ENCODE peak calls at places on chromosomes 11 and 22, in seven cellular contexts. M is neuronal stem cell, W is H9, D is mesendoderm, C is IMR-90, K is H1, G is trophoblast cell. J is an unnamed sample.

GRCh38 chr22:22923379-22923778 is 35.8 kb downstream of the IGLL5 start:
- DNase-seq in M (no peak), W (no peak), D (no peak), C (no peak), K (no peak), G (no peak), J (no peak)

GRCh38 chr11:83019888-83020579 is 51.7 kb downstream of the RAB30 start:
- DNase-seq in M (no peak), W (no peak), D (no peak), C (no peak), K (no peak), G (peak; percentile 62), J (no peak)

GRCh38 chr22:24101966-24102365 is 79.3 kb upstream of the SUSD2 start:
- DNase-seq in M (no peak), W (no peak), D (peak; percentile 13), C (no peak), K (no peak), G (no peak), J (no peak)

GRCh38 chr11:68191661-68192579 is 21.2 kb downstream of the KMT5B start:
- DNase-seq in M (no peak), W (no peak), D (no peak), C (peak; percentile 31), K (no peak), G (no peak), J (no peak)

GRCh38 chr11:14445542-14446530 is 53.8 kb downstream of the COPB1 start:
- DNase-seq in M (no peak), W (no peak), D (no peak), C (peak; percentile 52), K (no peak), G (no peak), J (peak; percentile 29)

GRCh38 chr11:131875611-131876010 is 505.2 kb downstream of the NTM start:
- DNase-seq in M (no peak), W (no peak), D (no peak), C (peak; percentile 57), K (no peak), G (no peak), J (no peak)

GRCh38 chr11:71432761-71433647 is 15.2 kb downstream of the DHCR7 start:
- DNase-seq in M (no peak), W (no peak), D (no peak), C (no peak), K (no peak), G (no peak), J (no peak)

GRCh38 chr22:39183991-39184585 is 31.6 kb upstream of the CBX7 start:
- DNase-seq in M (no peak), W (no peak), D (peak; percentile 56), C (peak; percentile 63), K (no peak), G (no peak), J (peak; percentile 37)

GRCh38 chr11:61872935-61873565 is 18.3 kb downstream of the FADS3 start:
- DNase-seq in M (no peak), W (no peak), D (no peak), C (no peak), K (no peak), G (no peak), J (no peak)

GRCh38 chr11:68317147-68317785 is 4.9 kb downstream of the LRP5 start:
- DNase-seq in M (no peak), W (peak; percentile 32), D (no peak), C (no peak), K (no peak), G (no peak), J (no peak)

GRCh38 chr22:20191000-20191515 is 40.2 kb upstream of the CCDC188 start:
- DNase-seq in M (no peak), W (no peak), D (no peak), C (no peak), K (no peak), G (no peak), J (no peak)

GRCh38 chr11:86245369-86246292 is 1.1 kb downstream of the EED start:
- DNase-seq in M (peak; percentile 17), W (peak; percentile 38), D (peak; percentile 60), C (peak; percentile 6), K (no peak), G (no peak), J (peak; percentile 42)

GRCh38 chr11:126039485-126040271 is 23.0 kb downstream of the CDON start:
- DNase-seq in M (no peak), W (no peak), D (no peak), C (peak; percentile 5), K (no peak), G (no peak), J (no peak)

GRCh38 chr11:76206327-76207081 is at the start of gene WNT11:
- DNase-seq in M (peak; percentile 76), W (peak; percentile 69), D (peak; percentile 56), C (no peak), K (no peak), G (peak; percentile 37), J (peak; percentile 43)

GRCh38 chr11:50214376-50214775 is 181.7 kb downstream of the OR4C45 start:
- DNase-seq in M (no peak), W (no peak), D (no peak), C (no peak), K (no peak), G (no peak), J (no peak)

GRCh38 chr22:28111501-28111900 is 192.4 kb upstream of the PITPNB start:
- DNase-seq in M (no peak), W (no peak), D (no peak), C (no peak), K (no peak), G (no peak), J (no peak)

GRCh38 chr11:82859746-82860145 is 40.5 kb downstream of the PRCP start:
- DNase-seq in M (no peak), W (no peak), D (no peak), C (no peak), K (no peak), G (no peak), J (no peak)

GRCh38 chr22:19643448-19644313 is 70.6 kb upstream of the SEPTIN5 start:
- DNase-seq in M (no peak), W (peak; percentile 14), D (no peak), C (no peak), K (no peak), G (no peak), J (no peak)

GRCh38 chr11:4181780-4182721 is 87.5 kb downstream of the RRM1 start:
- DNase-seq in M (peak; percentile 26), W (peak; percentile 84), D (peak; percentile 84), C (peak; percentile 49), K (peak; percentile 51), G (peak; percentile 71), J (peak; percentile 56)

GRCh38 chr11:101867951-101868350 is 46.9 kb upstream of the CEP126 start:
- DNase-seq in M (no peak), W (no peak), D (no peak), C (peak; percentile 58), K (no peak), G (no peak), J (no peak)

GRCh38 chr22:44360686-44361381 is 48.1 kb upstream of the SHISAL1 start:
- DNase-seq in M (no peak), W (no peak), D (peak; percentile 33), C (peak; percentile 80), K (no peak), G (no peak), J (peak; percentile 62)

GRCh38 chr22:44359496-44360110 is 46.9 kb upstream of the SHISAL1 start:
- DNase-seq in M (no peak), W (no peak), D (no peak), C (no peak), K (no peak), G (no peak), J (no peak)

GRCh38 chr22:44358723-44359440 is 46.1 kb upstream of the SHISAL1 start:
- DNase-seq in M (no peak), W (no peak), D (no peak), C (no peak), K (no peak), G (no peak), J (no peak)

GRCh38 chr22:44361391-44362126 is 48.8 kb upstream of the SHISAL1 start:
- DNase-seq in M (no peak), W (no peak), D (no peak), C (no peak), K (no peak), G (no peak), J (no peak)

DNA sequence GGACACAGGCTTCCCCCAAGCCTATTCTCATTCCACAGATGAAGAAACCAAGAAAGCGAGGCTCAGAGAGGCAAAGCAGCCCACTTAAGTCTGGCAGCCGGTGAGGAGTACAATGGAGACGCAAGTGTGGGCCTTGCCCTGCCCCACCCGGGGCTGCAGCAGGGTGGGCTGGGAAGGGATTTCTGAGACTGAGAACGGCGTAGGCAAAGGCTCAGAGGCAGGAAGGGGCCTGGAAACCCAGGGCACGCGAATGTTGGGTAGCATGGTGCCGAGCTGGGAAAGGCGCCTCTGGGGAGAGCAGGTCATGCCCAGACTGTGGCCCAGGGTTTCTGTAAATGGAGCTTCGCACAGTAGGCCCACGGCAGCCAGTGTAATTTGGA is 47.5 kb upstream of the SHISAL1 start:
- DNase-seq in M (no peak), W (no peak), D (no peak), C (no peak), K (no peak), G (no peak), J (no peak)
- H3K23ac ChIP-seq in M (no peak overlapping the region), W (no peak overlapping the region), D (no peak overlapping the region), C (no peak overlapping the region), K (no peak overlapping the region), G (no peak overlapping the region), J (no peak overlapping the region)

GRCh38 chr22:26404851-26405357 is 24.2 kb upstream of the ASPHD2 start:
- DNase-seq in M (no peak), W (no peak), D (peak; percentile 93), C (no peak), K (no peak), G (no peak), J (no peak)
- H3K23ac ChIP-seq in M (no peak overlapping the region), W (no peak overlapping the region), D (no peak overlapping the region), C (no peak overlapping the region), K (no peak overlapping the region), G (no peak overlapping the region), J (no peak overlapping the region)

GRCh38 chr22:36086629-36087254 is 58.1 kb upstream of the RBFOX2 start:
- DNase-seq in M (no peak), W (no peak), D (no peak), C (no peak), K (no peak), G (peak; percentile 53), J (no peak)
- H3K23ac ChIP-seq in M (no peak overlapping the region), W (no peak overlapping the region), D (no peak overlapping the region), C (no peak overlapping the region), K (no peak overlapping the region), G (no peak overlapping the region), J (no peak overlapping the region)

DNA sequence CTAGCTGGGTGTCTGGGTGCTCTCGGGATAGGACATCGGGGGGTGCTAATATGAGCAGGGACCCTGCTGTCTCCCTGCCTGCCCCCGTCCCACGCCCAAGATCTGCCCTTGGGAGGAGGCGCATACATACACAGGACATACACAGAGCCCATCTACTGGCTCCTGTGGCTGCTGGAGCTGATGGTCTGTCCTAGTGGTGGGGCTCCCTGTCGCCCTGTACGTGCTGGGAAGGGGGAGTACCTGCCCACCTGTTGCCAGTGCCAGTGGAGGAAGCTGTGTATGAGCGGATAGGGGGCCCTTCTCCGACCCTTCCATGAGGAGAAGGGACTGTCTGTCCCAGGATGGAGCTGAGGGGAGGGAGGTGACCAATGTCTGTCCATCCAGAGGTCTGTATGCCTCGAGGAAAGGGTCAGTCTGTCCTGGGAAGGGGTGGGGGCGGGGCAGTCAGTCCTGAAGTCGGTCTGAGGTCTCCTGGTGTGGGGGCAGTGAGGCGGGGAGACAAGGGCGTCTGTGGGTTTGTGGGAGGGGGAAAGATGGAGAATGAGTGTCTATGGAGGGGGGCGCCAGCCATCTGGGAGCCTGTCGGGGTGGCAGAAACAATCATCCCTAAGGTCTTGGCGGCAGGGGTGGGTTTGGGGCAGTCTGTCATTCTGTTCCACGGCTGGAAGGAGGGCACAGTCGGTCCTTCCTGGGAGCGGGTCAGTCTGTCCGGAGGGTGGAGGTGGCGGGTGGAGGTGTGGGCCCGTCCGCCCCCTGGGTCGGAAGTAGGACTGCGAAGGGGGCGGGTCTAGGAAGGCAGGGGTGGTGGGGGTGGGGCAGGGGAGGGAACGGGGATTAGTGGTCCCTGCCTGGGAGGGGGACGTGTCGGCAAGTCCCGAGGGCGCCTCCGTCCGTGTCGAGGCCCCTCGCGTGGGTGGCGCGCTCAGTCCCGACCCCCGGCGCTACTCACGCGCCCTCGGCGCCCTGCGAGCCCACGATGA is 727 bp downstream of the TBC1D10A start:
- DNase-seq in M (no peak), W (peak; percentile 37), D (no peak), C (no peak), K (no peak), G (peak; percentile 26), J (peak; percentile 47)
- H3K23ac ChIP-seq in M (peak overlapping the region; percentile 70), W (no peak overlapping the region), D (no peak overlapping the region), C (peak overlapping the region; percentile 77), K (no peak overlapping the region), G (no peak overlapping the region), J (no peak overlapping the region)

J was measured in mesenchymal stem cell.